ENCODE peak calls at places on chromosome 5, in four cellular contexts. P is heart right ventricle, V is choroid plexus epithelial cell, S is PC-9. B is an unnamed sample.

GRCh38 chr5:165258188-165258855 is 1752.9 kb downstream of the MAT2B start:
- DNase-seq in P (no peak), V (no peak), S (no peak), B (no peak)

GRCh38 chr5:163189023-163189553 is 248.3 kb upstream of the CCNG1 start:
- DNase-seq in P (no peak), V (no peak), S (no peak), B (no peak)

GRCh38 chr5:52799358-52799982 is 11.8 kb downstream of the ITGA1 start:
- DNase-seq in P (peak), V (peak), S (peak), B (no peak)

GRCh38 chr5:172211676-172212075 is 17.7 kb downstream of the EFCAB9 start:
- DNase-seq in P (no peak), V (no peak), S (no peak), B (no peak)

GRCh38 chr5:139104577-139105271 is 93.4 kb downstream of the SIL1 start:
- DNase-seq in P (peak), V (peak), S (no peak), B (no peak)

GRCh38 chr5:43000198-43000840 is 39.8 kb downstream of the ANXA2R start:
- DNase-seq in P (no peak), V (peak), S (peak), B (no peak)

GRCh38 chr5:154538492-154538891 is 60.5 kb upstream of the HAND1 start:
- DNase-seq in P (no peak), V (no peak), S (no peak), B (no peak)

GRCh38 chr5:14006823-14007510 is 62.5 kb upstream of the DNAH5 start:
- DNase-seq in P (no peak), V (no peak), S (no peak), B (no peak)

GRCh38 chr5:42645138-42645537 is 111.5 kb upstream of the CCDC152 start:
- DNase-seq in P (no peak), V (no peak), S (no peak), B (no peak)

GRCh38 chr5:176770431-176770830 is 39.9 kb upstream of the UNC5A start:
- DNase-seq in P (no peak), V (no peak), S (no peak), B (no peak)

GRCh38 chr5:149195962-149196361 is 54.7 kb downstream of the ABLIM3 start:
- DNase-seq in P (no peak), V (no peak), S (no peak), B (no peak)

GRCh38 chr5:91384671-91385430 is 1.7 kb upstream of the ARRDC3 start:
- DNase-seq in P (peak), V (peak), S (peak), B (peak)

GRCh38 chr5:98840946-98841345 is 67.5 kb downstream of the RGMB start:
- DNase-seq in P (no peak), V (no peak), S (no peak), B (no peak)

GRCh38 chr5:98845878-98846277 is 72.4 kb downstream of the RGMB start:
- DNase-seq in P (no peak), V (no peak), S (no peak), B (no peak)

GRCh38 chr5:98846526-98846925 is 73.1 kb downstream of the RGMB start:
- DNase-seq in P (no peak), V (no peak), S (no peak), B (no peak)

GRCh38 chr5:98844865-98845264 is 71.4 kb downstream of the RGMB start:
- DNase-seq in P (no peak), V (no peak), S (no peak), B (no peak)

DNA sequence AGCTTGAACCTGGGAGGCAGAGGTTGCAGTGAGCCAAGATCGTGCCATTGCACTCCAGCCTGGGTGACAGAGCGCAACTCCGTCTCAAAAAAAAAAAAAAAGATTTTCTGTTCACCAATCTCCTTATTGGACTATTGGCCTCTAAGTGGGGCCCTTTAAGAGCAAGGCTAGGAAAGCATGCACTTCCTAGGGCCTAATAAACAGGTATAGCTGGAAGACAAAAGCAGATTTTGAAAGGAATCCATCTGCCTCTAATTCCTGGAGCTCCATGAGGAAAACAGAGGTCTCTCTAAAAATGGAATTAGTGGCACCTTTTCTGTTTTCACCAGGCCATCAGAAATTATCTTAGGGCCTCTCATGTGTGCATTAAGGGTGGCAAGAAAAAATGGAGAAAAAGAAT is 70.0 kb downstream of the RGMB start:
- DNase-seq in P (no peak), V (no peak), S (no peak), B (no peak)
- TF ChIP-seq CTCF in P (no peak), V (no peak), S (no peak), B (no peak)

GRCh38 chr5:148005788-148006520 is 57.8 kb upstream of the SPINK5 start:
- DNase-seq in P (no peak), V (no peak), S (no peak), B (no peak)
- TF ChIP-seq CTCF in P (no peak), V (no peak), S (peak), B (peak)

GRCh38 chr5:144191998-144192397 is 21.3 kb downstream of the KCTD16 start:
- DNase-seq in P (no peak), V (peak), S (no peak), B (peak)
- TF ChIP-seq CTCF in P (peak), V (peak), S (peak), B (peak)

GRCh38 chr5:55534436-55535198 is at the start of gene PLPP1:
- DNase-seq in P (peak), V (peak), S (peak), B (peak)
- TF ChIP-seq CTCF in P (no peak), V (no peak), S (no peak), B (peak)